ENCODE peak calls at places on chromosome 11, in six cellular contexts. One of them, this sample, is unnamed.

GRCh38 chr11:58788355-58789023 is 56.0 kb downstream of the GLYATL2 start:
- DNase-seq in amniotic stem cell: peak; percentile 5
- DNase-seq in CD4-positive, CD25-positive, alpha-beta regulatory T cell: peak; percentile 63
- DNase-seq in IMR-90: peak; percentile 61
- DNase-seq in fibroblast of the aortic adventitia: peak; percentile 71
- DNase-seq in neural progenitor cell: peak; percentile 57
- DNase-seq in this sample: peak; percentile 55

GRCh38 chr11:40885257-40885947 is 574.0 kb downstream of the LRRC4C start:
- DNase-seq in amniotic stem cell: no peak
- DNase-seq in CD4-positive, CD25-positive, alpha-beta regulatory T cell: no peak
- DNase-seq in IMR-90: no peak
- DNase-seq in fibroblast of the aortic adventitia: no peak
- DNase-seq in neural progenitor cell: no peak
- DNase-seq in this sample: no peak

GRCh38 chr11:127943763-127944162 is 643.6 kb downstream of the ETS1 start:
- DNase-seq in amniotic stem cell: no peak
- DNase-seq in CD4-positive, CD25-positive, alpha-beta regulatory T cell: no peak
- DNase-seq in IMR-90: no peak
- DNase-seq in fibroblast of the aortic adventitia: no peak
- DNase-seq in neural progenitor cell: no peak
- DNase-seq in this sample: no peak

GRCh38 chr11:79520086-79520485 is 79.3 kb upstream of the TENM4 start:
- DNase-seq in amniotic stem cell: no peak
- DNase-seq in CD4-positive, CD25-positive, alpha-beta regulatory T cell: no peak
- DNase-seq in IMR-90: no peak
- DNase-seq in fibroblast of the aortic adventitia: no peak
- DNase-seq in neural progenitor cell: no peak
- DNase-seq in this sample: no peak

GRCh38 chr11:43516316-43516820 is 157.6 kb downstream of the TTC17 start:
- DNase-seq in amniotic stem cell: no peak
- DNase-seq in CD4-positive, CD25-positive, alpha-beta regulatory T cell: no peak
- DNase-seq in IMR-90: no peak
- DNase-seq in fibroblast of the aortic adventitia: no peak
- DNase-seq in neural progenitor cell: peak; percentile 83
- DNase-seq in this sample: no peak

GRCh38 chr11:98234698-98235097 is 786.1 kb upstream of the CNTN5 start:
- DNase-seq in amniotic stem cell: no peak
- DNase-seq in CD4-positive, CD25-positive, alpha-beta regulatory T cell: no peak
- DNase-seq in IMR-90: no peak
- DNase-seq in fibroblast of the aortic adventitia: no peak
- DNase-seq in neural progenitor cell: peak; percentile 45
- DNase-seq in this sample: no peak

GRCh38 chr11:120327311-120327710 is 2.2 kb downstream of the TLCD5 start:
- DNase-seq in amniotic stem cell: no peak
- DNase-seq in CD4-positive, CD25-positive, alpha-beta regulatory T cell: no peak
- DNase-seq in IMR-90: no peak
- DNase-seq in fibroblast of the aortic adventitia: no peak
- DNase-seq in neural progenitor cell: no peak
- DNase-seq in this sample: no peak

GRCh38 chr11:18726040-18726439 is at the start of gene IGSF22:
- DNase-seq in amniotic stem cell: no peak
- DNase-seq in CD4-positive, CD25-positive, alpha-beta regulatory T cell: no peak
- DNase-seq in IMR-90: no peak
- DNase-seq in fibroblast of the aortic adventitia: no peak
- DNase-seq in neural progenitor cell: peak; percentile 67
- DNase-seq in this sample: no peak

GRCh38 chr11:65130631-65131416 is 3.5 kb downstream of the SYVN1 start:
- DNase-seq in amniotic stem cell: no peak
- DNase-seq in CD4-positive, CD25-positive, alpha-beta regulatory T cell: no peak
- DNase-seq in IMR-90: no peak
- DNase-seq in fibroblast of the aortic adventitia: no peak
- DNase-seq in neural progenitor cell: no peak
- DNase-seq in this sample: no peak

GRCh38 chr11:126521196-126521595 is 165.7 kb downstream of the ST3GAL4 start:
- DNase-seq in amniotic stem cell: no peak
- DNase-seq in CD4-positive, CD25-positive, alpha-beta regulatory T cell: no peak
- DNase-seq in IMR-90: no peak
- DNase-seq in fibroblast of the aortic adventitia: no peak
- DNase-seq in neural progenitor cell: no peak
- DNase-seq in this sample: no peak

GRCh38 chr11:64207247-64208085 is 945 bp downstream of the FERMT3 start:
- DNase-seq in amniotic stem cell: no peak
- DNase-seq in CD4-positive, CD25-positive, alpha-beta regulatory T cell: peak; percentile 74
- DNase-seq in IMR-90: peak; percentile 78
- DNase-seq in fibroblast of the aortic adventitia: peak; percentile 74
- DNase-seq in neural progenitor cell: peak; percentile 2
- DNase-seq in this sample: no peak

This sample was measured in amniotic epithelial cell.